ENCODE peak calls at places on chromosomes 7 and 10, in eight cellular contexts. T is spleen, R is heart left ventricle, F is prostate gland, X is A549, B is body of pancreas, D is suprapubic skin, Q is uterus. H is an unnamed sample. For H3K4me1, the result is how much of the 10 kb centered on the place peaks cover.

GRCh38 chr7:97732567-97733275 is 835 bp downstream of the TAC1 start:
- DNase-seq in T (no peak), R (peak), F (no peak), X (no peak), B (no peak), D (no peak), Q (no peak), H (no peak)

GRCh38 chr7:2864999-2865670 is 21.0 kb upstream of the GNA12 start:
- DNase-seq in T (peak), R (peak), F (peak), X (peak), B (peak), D (no peak), Q (peak), H (no peak)

GRCh38 chr7:130114374-130114773 is 44.0 kb downstream of the KLHDC10 start:
- DNase-seq in T (no peak), R (no peak), F (no peak), X (no peak), B (no peak), D (no peak), Q (no peak), H (no peak)

GRCh38 chr7:35380739-35381224 is 126.9 kb upstream of the TBX20 start:
- DNase-seq in T (no peak), R (no peak), F (no peak), X (no peak), B (no peak), D (no peak), Q (no peak), H (no peak)

GRCh38 chr10:121928528-121928884 is 675 bp upstream of the ATE1 start:
- DNase-seq in T (no peak), R (no peak), F (peak), X (peak), B (peak), D (no peak), Q (peak), H (peak)

GRCh38 chr10:52187521-52188258 is 126.4 kb upstream of the DKK1 start:
- DNase-seq in T (no peak), R (no peak), F (no peak), X (no peak), B (no peak), D (no peak), Q (no peak), H (no peak)

GRCh38 chr10:59047180-59047579 is 129.3 kb upstream of the PHYHIPL start:
- DNase-seq in T (no peak), R (no peak), F (peak), X (no peak), B (peak), D (no peak), Q (no peak), H (no peak)

GRCh38 chr7:27108390-27109127 is 6.1 kb upstream of the HOXA2 start:
- DNase-seq in T (peak), R (peak), F (no peak), X (no peak), B (no peak), D (no peak), Q (no peak), H (peak)

GRCh38 chr10:119538632-119539358 is 3.7 kb downstream of the RGS10 start:
- DNase-seq in T (no peak), R (no peak), F (no peak), X (no peak), B (no peak), D (no peak), Q (no peak), H (no peak)

GRCh38 chr10:125062244-125063208 is 97.8 kb downstream of the CTBP2 start:
- DNase-seq in T (no peak), R (no peak), F (no peak), X (no peak), B (no peak), D (no peak), Q (no peak), H (no peak)

GRCh38 chr10:111076682-111077661 is at the start of gene ADRA2A:
- DNase-seq in T (no peak), R (peak), F (no peak), X (peak), B (peak), D (no peak), Q (peak), H (no peak)

GRCh38 chr7:82327898-82328297 is 115.7 kb downstream of the CACNA2D1 start:
- DNase-seq in T (no peak), R (no peak), F (no peak), X (no peak), B (no peak), D (no peak), Q (no peak), H (no peak)

GRCh38 chr10:32687116-32687515 is 241.2 kb downstream of the CCDC7 start:
- DNase-seq in T (no peak), R (no peak), F (no peak), X (no peak), B (no peak), D (no peak), Q (no peak), H (no peak)

GRCh38 chr7:33981686-33982424 is 76.5 kb downstream of the BMPER start:
- DNase-seq in T (no peak), R (no peak), F (no peak), X (no peak), B (no peak), D (no peak), Q (no peak), H (no peak)

GRCh38 chr7:140594131-140594691 is 46.4 kb downstream of the DENND2A start:
- DNase-seq in T (peak), R (no peak), F (no peak), X (no peak), B (no peak), D (no peak), Q (no peak), H (no peak)

GRCh38 chr10:100811752-100812750 is 66.7 kb downstream of the PAX2 start:
- DNase-seq in T (peak), R (no peak), F (no peak), X (no peak), B (no peak), D (no peak), Q (no peak), H (no peak)

GRCh38 chr7:130010689-130011412 is 40.3 kb downstream of the ZC3HC1 start:
- DNase-seq in T (peak), R (no peak), F (peak), X (peak), B (peak), D (peak), Q (peak), H (peak)

GRCh38 chr7:50212666-50213621 is 91.6 kb upstream of the IKZF1 start:
- DNase-seq in T (peak), R (no peak), F (no peak), X (no peak), B (no peak), D (no peak), Q (no peak), H (no peak)

GRCh38 chr7:2036786-2037185 is 196.0 kb downstream of the MAD1L1 start:
- DNase-seq in T (peak), R (peak), F (no peak), X (no peak), B (no peak), D (peak), Q (no peak), H (no peak)

GRCh38 chr10:84665883-84666463 is 337.6 kb downstream of the CCSER2 start:
- DNase-seq in T (no peak), R (no peak), F (no peak), X (peak), B (peak), D (no peak), Q (no peak), H (no peak)

GRCh38 chr10:112953760-112954159 is 3.7 kb downstream of the TCF7L2 start:
- DNase-seq in T (no peak), R (no peak), F (no peak), X (peak), B (no peak), D (no peak), Q (no peak), H (no peak)

GRCh38 chr7:134108803-134109202 is 18.3 kb upstream of the LRGUK start:
- DNase-seq in T (no peak), R (no peak), F (no peak), X (peak), B (no peak), D (no peak), Q (no peak), H (no peak)

GRCh38 chr10:124745678-124746077 is 1.5 kb upstream of the FAM53B start:
- DNase-seq in T (no peak), R (no peak), F (peak), X (peak), B (no peak), D (no peak), Q (no peak), H (no peak)

GRCh38 chr10:126245501-126245900 is 142.8 kb downstream of the ADAM12 start:
- DNase-seq in T (no peak), R (no peak), F (no peak), X (no peak), B (no peak), D (no peak), Q (no peak), H (no peak)

GRCh38 chr10:2839081-2839725 is 228.1 kb upstream of the PFKP start:
- DNase-seq in T (no peak), R (no peak), F (peak), X (peak), B (peak), D (no peak), Q (no peak), H (no peak)

GRCh38 chr7:30173058-30173897 is 38.5 kb downstream of the MTURN start:
- DNase-seq in T (no peak), R (peak), F (peak), X (peak), B (peak), D (peak), Q (peak), H (no peak)

GRCh38 chr10:70590663-70591416 is 11.7 kb downstream of the PRF1 start:
- DNase-seq in T (no peak), R (no peak), F (no peak), X (no peak), B (no peak), D (no peak), Q (no peak), H (no peak)

DNA sequence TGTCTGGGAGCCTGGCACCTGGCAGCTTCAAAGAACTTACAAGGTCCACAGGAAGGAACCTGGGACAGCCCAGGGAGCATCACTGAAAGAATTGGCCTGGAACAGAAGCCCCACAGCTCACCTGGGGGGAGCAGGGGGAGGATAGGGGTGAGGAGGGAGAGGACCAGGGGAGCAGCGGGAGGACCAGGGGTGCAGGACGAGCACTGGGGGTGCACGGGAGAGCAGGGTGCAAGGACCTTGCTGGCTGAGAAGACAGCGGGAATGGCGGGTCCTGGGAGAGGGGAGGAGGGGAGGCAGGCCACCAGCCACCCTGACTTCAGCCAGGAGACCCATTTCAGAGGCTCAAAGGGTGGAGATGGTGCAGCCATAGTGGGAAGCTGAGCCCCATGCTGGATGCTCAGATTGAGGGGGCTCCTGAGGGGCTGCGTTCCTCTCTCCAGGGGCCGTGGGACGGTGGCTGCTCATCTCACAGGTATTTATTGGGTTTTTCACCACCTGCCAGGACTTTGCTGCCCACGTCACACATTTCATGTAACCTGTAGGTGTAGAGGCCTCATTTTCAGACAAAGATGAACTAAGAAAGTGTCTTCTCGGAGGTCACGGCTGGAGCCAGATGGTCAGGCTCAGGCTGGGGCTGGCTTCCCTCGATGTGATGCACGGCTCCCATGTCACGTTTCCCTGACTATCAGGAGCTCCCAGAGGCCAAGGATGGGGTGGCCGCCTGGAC is 110.1 kb downstream of the WDR37 start:
- DNase-seq in T (peak), R (peak), F (no peak), X (no peak), B (no peak), D (peak), Q (no peak), H (peak)
- TF ChIP-seq POLR2A in T (no peak), R (no peak), F (no peak), X (no peak), B (no peak), D (no peak), Q (no peak), H (no peak)

DNA sequence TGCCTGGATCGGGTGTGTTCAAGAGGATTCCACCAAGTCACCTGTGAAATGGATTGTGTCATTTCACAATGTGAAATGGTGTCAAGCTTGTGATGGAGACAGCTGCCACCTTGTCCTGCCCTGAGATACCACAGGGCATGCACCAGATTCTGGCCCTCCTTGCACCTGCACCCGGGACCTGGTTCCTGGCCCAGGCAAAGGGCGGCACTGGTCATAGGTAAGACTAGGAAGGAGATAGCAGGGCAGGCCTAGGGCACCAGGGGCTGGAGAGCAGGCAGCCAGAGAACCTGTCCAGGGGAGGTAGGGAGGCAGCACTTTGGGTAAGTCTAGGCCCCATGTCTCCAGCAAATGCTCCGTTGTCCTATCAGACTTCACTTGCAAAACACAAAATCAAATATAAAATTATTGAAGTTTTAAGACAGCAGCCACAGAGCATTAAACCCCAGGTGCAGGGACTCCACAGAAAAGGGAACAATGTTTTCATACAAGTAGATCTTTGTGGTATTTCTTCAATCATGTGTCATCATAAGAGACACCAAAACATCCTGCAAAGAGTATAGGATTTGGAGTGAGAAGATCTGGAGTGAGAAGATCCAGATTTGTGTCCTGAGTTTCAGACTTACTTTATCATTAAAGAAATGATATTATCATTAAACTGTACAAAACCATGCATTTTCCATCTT is 22.7 kb upstream of the ZNF800 start:
- DNase-seq in T (peak), R (no peak), F (no peak), X (no peak), B (no peak), D (no peak), Q (no peak), H (no peak)
- H3K4me1 ChIP-seq in T (under half), R (under half), F (under half), X (under half), B (under half), D (under half), Q (under half), H (under half)

GRCh38 chr7:152435384-152436278 is at the start of gene KMT2C:
- DNase-seq in T (peak), R (peak), F (peak), X (peak), B (peak), D (no peak), Q (peak), H (peak)
- TF ChIP-seq POLR2A in T (no peak), R (peak), F (peak), X (peak), B (peak), D (peak), Q (peak), H (no peak)

DNA sequence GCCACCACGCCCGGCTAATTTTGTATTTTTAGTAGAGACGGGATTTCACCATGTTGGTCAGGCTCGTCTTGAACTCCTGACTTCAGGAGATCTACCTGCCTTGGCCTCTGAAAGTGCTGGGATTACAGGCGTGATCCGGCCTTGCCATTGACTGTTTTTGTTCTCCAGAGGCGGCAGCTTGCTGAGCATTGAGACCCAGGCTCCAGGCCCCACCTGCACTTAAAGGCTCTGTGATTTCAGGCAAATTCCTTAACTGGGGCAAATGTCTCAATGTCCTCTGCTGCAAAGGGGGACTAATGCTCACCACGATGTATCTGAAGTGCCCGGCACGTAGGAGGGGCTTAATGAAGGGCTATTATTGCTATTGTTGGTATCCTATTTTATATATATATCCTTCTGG is 29.0 kb downstream of the TRIM8 start:
- DNase-seq in T (no peak), R (no peak), F (no peak), X (no peak), B (no peak), D (no peak), Q (no peak), H (no peak)
- H3K4me1 ChIP-seq in T (under half), R (under half), F (under half), X (under half), B (half or more), D (half or more), Q (under half), H (under half)

H was measured in right lobe of liver.